ENCODE peak calls at places on chromosomes 6 and 20, in nine cellular contexts. Z is heart right ventricle; K is neuronal stem cell; G is adrenal gland; N is neural progenitor cell; B is lower lobe of right lung; J is heart left ventricle; Y is effector memory CD4-positive, alpha-beta T cell; Q is stomach. X is an unnamed sample. For H3K4me1, the result is how much of the 10 kb centered on the place peaks cover.

GRCh38 chr20:47502271-47502730 is 614 bp downstream of the NCOA3 start:
- DNase-seq in J (no peak), K (peak), Q (no peak), G (peak), N (peak), B (peak), Z (peak), Y (peak), X (peak)

GRCh38 chr20:39661833-39662232 is 699.7 kb downstream of the DHX35 start:
- DNase-seq in G (no peak), Y (no peak), N (no peak), Q (no peak), B (no peak), K (no peak), Z (no peak), J (no peak), X (no peak)

GRCh38 chr6:72218125-72218524 is 331.8 kb downstream of the RIMS1 start:
- DNase-seq in Y (no peak), N (peak), B (no peak), J (no peak), G (no peak), Q (peak), Z (no peak), K (peak), X (no peak)

GRCh38 chr6:9502991-9503761 is 911.7 kb downstream of the TFAP2A start:
- DNase-seq in Y (no peak), B (no peak), Q (no peak), N (peak), J (no peak), G (no peak), K (peak), Z (no peak), X (no peak)

GRCh38 chr6:92459606-92460005 is 959.8 kb downstream of the EPHA7 start:
- DNase-seq in G (no peak), N (no peak), K (no peak), Y (no peak), J (no peak), Q (no peak), Z (no peak), B (no peak), X (no peak)

GRCh38 chr6:55955684-55956083 is 80.3 kb upstream of the BMP5 start:
- DNase-seq in N (no peak), Y (no peak), Z (no peak), G (no peak), J (no peak), B (no peak), Q (no peak), K (no peak), X (no peak)

GRCh38 chr6:87968435-87969278 is 79.0 kb upstream of the SPACA1 start:
- DNase-seq in J (no peak), Y (no peak), K (no peak), B (peak), G (no peak), Q (peak), Z (no peak), N (peak), X (peak)

GRCh38 chr20:62363920-62364851 is 2.9 kb downstream of the LAMA5 start:
- DNase-seq in B (peak), G (peak), Q (no peak), Y (no peak), Z (peak), N (peak), K (no peak), J (peak), X (no peak)

GRCh38 chr6:29834564-29835436 is 7.2 kb downstream of the HLA-G start:
- DNase-seq in K (peak), N (peak), Z (no peak), G (no peak), B (no peak), Q (peak), J (no peak), Y (peak), X (peak)

GRCh38 chr20:36473164-36473563 is 68.2 kb upstream of the MYL9 start:
- DNase-seq in N (no peak), Q (no peak), K (no peak), B (no peak), J (no peak), Z (no peak), G (no peak), Y (no peak), X (no peak)

GRCh38 chr6:31865205-31866118 is 2.8 kb upstream of the NEU1 start:
- DNase-seq in K (no peak), Q (no peak), Y (no peak), J (no peak), Z (no peak), N (no peak), G (no peak), B (no peak), X (no peak)

GRCh38 chr6:387293-387694 is 4.3 kb upstream of the IRF4 start:
- DNase-seq in N (no peak), Y (no peak), K (no peak), Z (no peak), Q (no peak), B (no peak), G (no peak), J (no peak), X (no peak)

GRCh38 chr20:60921021-60921622 is 330.9 kb upstream of the CDH4 start:
- DNase-seq in N (peak), B (peak), J (peak), Q (no peak), G (no peak), K (no peak), Z (peak), Y (no peak), X (no peak)

GRCh38 chr6:52543262-52543661 is 33.6 kb downstream of the TRAM2 start:
- DNase-seq in B (no peak), Q (no peak), Z (no peak), G (no peak), J (no peak), N (no peak), K (no peak), Y (no peak), X (no peak)

GRCh38 chr20:53916173-53916512 is 154.3 kb downstream of the BCAS1 start:
- DNase-seq in Z (no peak), J (no peak), B (no peak), N (no peak), K (no peak), G (no peak), Q (no peak), Y (no peak), X (no peak)
- H3K27ac ChIP-seq in Z (peak), J (peak), B (peak), N (no peak), K (no peak), G (peak), Q (peak), Y (peak), X (no peak)

DNA sequence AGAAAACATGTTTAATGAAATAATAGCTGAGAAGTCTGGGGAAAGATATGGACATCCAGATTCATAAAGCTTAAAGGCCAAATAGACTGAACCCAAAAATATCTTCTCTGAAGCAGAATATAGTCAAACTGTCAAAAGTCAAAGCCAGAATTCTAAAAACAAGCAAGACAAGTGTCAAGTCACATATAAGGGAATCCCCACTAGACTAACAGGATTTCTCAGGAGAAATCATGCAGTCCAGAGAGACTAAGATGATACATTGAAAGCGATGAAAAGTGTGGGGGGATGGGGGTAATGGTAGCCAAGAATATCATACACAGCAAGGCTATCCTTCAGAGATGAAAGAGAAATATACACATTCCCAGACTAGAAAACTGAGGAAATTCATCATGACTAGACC is 112.4 kb upstream of the RUNX2 start:
- DNase-seq in Z (no peak), Y (no peak), Q (no peak), J (no peak), G (no peak), B (no peak), K (no peak), N (no peak), X (no peak)
- H3K4me1 ChIP-seq in Z (under half), Y (under half), Q (under half), J (under half), G (under half), B (under half), K (under half), N (under half), X (under half)

GRCh38 chr6:106866875-106867658 is 107.5 kb downstream of the CD24 start:
- DNase-seq in Y (no peak), Q (no peak), B (no peak), G (no peak), Z (no peak), J (no peak), N (peak), K (no peak), X (no peak)

GRCh38 chr6:106872044-106872443 is 102.5 kb downstream of the CD24 start:
- DNase-seq in B (no peak), Q (no peak), Y (no peak), G (no peak), N (no peak), K (no peak), J (no peak), Z (no peak), X (no peak)

GRCh38 chr6:106870069-106870468 is 104.5 kb downstream of the CD24 start:
- DNase-seq in Z (no peak), Y (no peak), B (no peak), J (no peak), Q (no peak), N (no peak), K (no peak), G (no peak), X (no peak)

GRCh38 chr6:106870824-106871300 is 103.7 kb downstream of the CD24 start:
- DNase-seq in J (no peak), Z (no peak), N (no peak), B (no peak), Y (no peak), Q (peak), G (no peak), K (no peak), X (no peak)

DNA sequence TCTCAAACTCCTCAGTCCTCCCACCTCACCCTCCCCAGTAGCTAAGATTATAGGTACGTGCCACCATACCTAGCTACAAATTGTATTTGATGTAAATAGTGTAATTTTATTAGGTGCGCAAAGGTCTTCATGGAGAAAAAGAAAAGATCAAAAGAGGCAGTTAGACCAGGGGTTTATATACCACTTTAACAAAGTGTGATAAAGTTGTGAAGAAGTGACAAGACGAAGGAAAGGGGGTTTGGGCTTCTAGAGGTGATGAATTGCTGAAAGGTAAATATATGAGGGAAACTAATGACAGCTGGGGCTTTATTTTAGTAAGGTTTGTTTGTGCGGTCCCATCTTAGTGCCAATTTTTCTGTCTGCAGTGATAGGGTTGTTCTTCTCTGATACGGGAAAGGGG is 105.3 kb downstream of the CD24 start:
- DNase-seq in N (no peak), J (no peak), G (no peak), Q (no peak), Z (no peak), K (no peak), B (no peak), Y (no peak), X (no peak)
- H3K4me3 ChIP-seq in N (no peak), J (no peak), G (no peak), Q (no peak), Z (no peak), K (no peak), B (no peak), Y (no peak), X (no peak)

GRCh38 chr6:33577106-33577535 is 3.0 kb downstream of the BAK1 start:
- DNase-seq in Q (peak), N (no peak), K (no peak), B (peak), Y (no peak), G (peak), J (peak), Z (peak), X (no peak)
- H3K27ac ChIP-seq in Q (peak), N (no peak), K (no peak), B (peak), Y (peak), G (peak), J (peak), Z (peak), X (no peak)

GRCh38 chr6:122471107-122472021 is at the start of gene SERINC1:
- DNase-seq in K (peak), G (peak), J (peak), Q (peak), Z (peak), N (peak), B (peak), Y (peak), X (peak)
- H3K4me1 ChIP-seq in K (under half), G (under half), J (under half), Q (under half), Z (under half), N (under half), B (under half), Y (under half), X (under half)

DNA sequence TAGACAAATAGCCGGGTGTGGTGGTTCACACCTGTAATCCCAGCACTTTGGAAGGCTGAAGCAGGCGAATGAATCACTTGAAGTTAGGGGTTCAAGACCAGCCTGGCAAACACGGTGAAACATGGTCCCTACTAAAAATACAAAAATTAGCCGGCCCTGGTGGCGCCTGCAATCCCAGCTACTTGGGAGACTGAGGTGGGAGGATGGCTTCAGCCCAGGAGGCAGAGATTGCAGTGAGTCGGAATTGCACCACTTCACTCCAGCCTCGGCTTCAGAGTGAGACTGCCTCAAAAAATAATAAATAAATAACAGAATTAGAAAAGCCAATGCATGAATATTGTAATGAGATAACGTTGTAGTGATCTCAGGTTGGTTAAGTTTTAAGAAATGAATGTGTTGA is 61.3 kb downstream of the RFX6 start:
- DNase-seq in B (no peak), J (no peak), G (no peak), N (no peak), Z (no peak), Q (no peak), Y (no peak), K (no peak), X (no peak)
- H3K4me3 ChIP-seq in B (no peak), J (no peak), G (no peak), N (no peak), Z (no peak), Q (no peak), Y (no peak), K (no peak), X (no peak)